ENCODE peak calls at places on chromosome 10, in seven cellular contexts. V is stomach, K is ovary, M is heart left ventricle, T is sigmoid colon, E is A549, W is body of pancreas. S is an unnamed sample.

GRCh38 chr10:43130756-43131155 is 7.5 kb upstream of the CSGALNACT2 start:
- DNase-seq in T (no peak), E (no peak), K (no peak), V (peak; percentile 23), M (no peak), W (no peak), S (no peak)

GRCh38 chr10:86162696-86163400 is 203.7 kb downstream of the GRID1 start:
- DNase-seq in W (no peak), V (no peak), K (no peak), T (peak; percentile 48), E (no peak), M (no peak), S (no peak)

GRCh38 chr10:29950391-29950790 is 109.0 kb downstream of the JCAD start:
- DNase-seq in K (no peak), M (no peak), V (no peak), W (no peak), E (no peak), T (no peak), S (no peak)

GRCh38 chr10:103651783-103652476 is 158.4 kb downstream of the NEURL1 start:
- DNase-seq in M (peak; percentile 85), V (no peak), K (peak; percentile 78), W (no peak), E (no peak), T (no peak), S (no peak)

GRCh38 chr10:56449770-56450169 is 88.7 kb upstream of the ZWINT start:
- DNase-seq in W (no peak), M (no peak), E (no peak), K (no peak), T (no peak), V (no peak), S (no peak)

GRCh38 chr10:68156373-68157185 is 47.3 kb downstream of the MYPN start:
- DNase-seq in K (peak; percentile 51), T (peak; percentile 70), W (peak; percentile 76), V (peak; percentile 73), E (peak; percentile 35), M (peak; percentile 51), S (peak; percentile 17)

GRCh38 chr10:652226-652625 is 37.2 kb downstream of the DIP2C start:
- DNase-seq in E (no peak), T (peak; percentile 63), K (no peak), M (no peak), V (no peak), W (no peak), S (no peak)

GRCh38 chr10:78286186-78286585 is 252.5 kb downstream of the RPS24 start:
- DNase-seq in T (peak; percentile 49), W (no peak), V (no peak), E (no peak), M (no peak), K (no peak), S (no peak)

GRCh38 chr10:101120520-101120883 is 10.6 kb upstream of the TLX1 start:
- DNase-seq in T (no peak), E (no peak), W (no peak), V (no peak), K (no peak), M (no peak), S (no peak)

GRCh38 chr10:70923696-70924095 is 35.3 kb upstream of the PCBD1 start:
- DNase-seq in V (no peak), W (no peak), M (no peak), E (no peak), T (no peak), K (no peak), S (no peak)

GRCh38 chr10:89553064-89553734 is 17.8 kb upstream of the SLC16A12 start:
- DNase-seq in K (no peak), T (no peak), E (peak; percentile 41), W (no peak), M (no peak), V (no peak), S (peak; percentile 49)

GRCh38 chr10:77486511-77486910 is 151.1 kb downstream of the KCNMA1 start:
- DNase-seq in T (no peak), K (no peak), M (no peak), W (no peak), V (no peak), E (no peak), S (no peak)

GRCh38 chr10:100816671-100817070 is 71.3 kb downstream of the PAX2 start:
- DNase-seq in W (no peak), M (no peak), K (no peak), E (no peak), V (no peak), T (no peak), S (no peak)

GRCh38 chr10:20853276-20853675 is 43.8 kb downstream of the NEBL start:
- DNase-seq in E (no peak), W (no peak), K (no peak), T (no peak), V (no peak), M (no peak), S (no peak)
- TF ChIP-seq POLR2A in E (no peak), W (no peak), K (no peak), T (no peak), V (no peak), M (no peak), S (no peak)

DNA sequence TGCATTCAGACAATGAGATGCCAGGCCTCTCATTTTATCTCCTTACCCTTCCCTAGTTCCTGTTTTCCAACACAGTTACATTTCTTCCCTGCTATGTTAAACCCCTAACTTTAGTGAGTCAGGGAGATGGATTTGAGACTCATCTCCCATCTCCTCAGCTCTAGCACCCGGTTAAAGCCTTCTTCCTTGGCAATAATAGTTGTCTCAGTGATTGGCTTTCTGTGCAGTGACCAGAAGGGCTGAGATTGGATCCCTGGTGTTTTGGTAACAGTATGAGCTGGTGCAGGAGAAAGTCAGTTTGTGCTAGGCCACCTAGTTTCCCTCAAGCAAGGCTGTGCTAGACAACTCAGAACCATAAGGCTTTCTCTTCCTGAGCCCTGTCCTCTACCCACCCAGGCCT is 212.5 kb downstream of the SORCS1 start:
- DNase-seq in V (no peak), E (no peak), K (no peak), W (no peak), T (no peak), M (no peak), S (no peak)
- TF ChIP-seq POLR2A in V (no peak), E (no peak), K (no peak), W (no peak), T (no peak), M (no peak), S (no peak)

DNA sequence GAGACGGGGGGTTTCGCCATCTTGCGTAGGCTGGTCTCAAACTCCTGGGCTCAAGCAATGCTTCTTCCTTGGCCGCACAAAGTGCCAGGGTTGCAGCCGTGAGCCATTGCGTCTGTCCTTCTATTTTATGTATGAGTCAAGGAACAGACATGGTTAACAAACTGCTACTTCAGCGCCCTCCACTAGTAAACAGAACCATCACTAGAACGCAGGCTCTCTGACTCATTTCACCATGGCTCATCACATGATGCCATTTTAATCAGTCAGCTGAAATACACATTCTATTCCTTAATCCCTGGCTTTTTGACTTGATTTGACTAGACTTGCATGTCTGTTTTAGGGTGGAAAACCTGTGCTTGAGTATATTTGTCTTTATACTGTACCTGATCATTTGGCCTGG is 41.3 kb downstream of the CELF2 start:
- DNase-seq in M (no peak), T (no peak), E (no peak), V (no peak), W (no peak), K (no peak), S (no peak)
- TF ChIP-seq POLR2A in M (no peak), T (no peak), E (no peak), V (no peak), W (no peak), K (no peak), S (no peak)

GRCh38 chr10:17622061-17622460 is 4.9 kb upstream of the HACD1 start:
- DNase-seq in K (no peak), E (no peak), W (no peak), V (no peak), M (no peak), T (no peak), S (no peak)

GRCh38 chr10:17616403-17617030 is 657 bp downstream of the HACD1 start:
- DNase-seq in V (peak; percentile 83), E (peak; percentile 59), T (peak; percentile 90), M (peak; percentile 92), K (peak; percentile 55), W (peak; percentile 69), S (peak; percentile 53)

DNA sequence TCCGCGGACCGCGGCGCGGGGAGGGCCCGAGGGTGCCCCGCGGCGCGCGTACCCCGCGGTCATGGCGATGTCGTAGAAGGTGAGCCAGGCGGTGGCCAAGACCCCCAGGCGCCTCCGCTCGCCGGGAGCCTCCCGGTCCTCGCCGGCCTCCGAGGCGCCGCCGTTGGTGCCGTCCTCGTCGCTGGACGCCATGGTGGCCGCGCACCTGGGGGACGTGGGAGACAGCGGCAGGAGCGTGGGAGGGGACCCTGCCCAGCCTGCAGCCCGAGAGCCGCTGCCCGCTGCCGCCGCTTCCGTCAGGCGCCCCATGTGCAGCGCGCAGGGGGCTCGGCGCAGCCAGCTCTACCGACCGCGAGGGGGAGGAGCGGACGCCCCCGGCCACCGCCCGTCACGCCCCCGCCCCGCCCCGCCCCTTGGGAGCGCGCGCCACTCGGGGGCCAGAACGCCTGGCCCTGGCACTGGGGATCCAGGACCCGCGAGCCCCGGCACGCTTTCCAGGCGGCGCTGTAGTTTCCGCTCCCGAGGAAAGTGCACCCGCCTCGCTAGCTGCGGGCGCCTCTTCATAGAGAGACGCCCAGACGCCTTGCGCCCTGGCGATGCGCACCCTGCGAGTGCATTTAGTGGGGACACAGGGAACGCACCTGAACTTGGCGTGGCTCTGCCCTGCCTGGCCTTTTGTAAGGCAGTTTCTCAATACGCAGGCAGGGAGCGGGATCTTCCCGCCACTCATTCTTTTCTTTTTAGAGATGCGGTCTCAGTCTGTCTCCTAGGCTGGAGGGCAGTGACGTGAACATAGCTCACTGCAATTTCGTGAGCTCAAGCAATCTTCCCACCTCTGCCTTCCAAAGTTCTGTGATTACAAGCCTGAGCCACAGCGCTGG is at the start of gene HACD1:
- DNase-seq in W (peak; percentile 47), T (peak; percentile 87), K (peak; percentile 67), E (peak; percentile 88), V (peak; percentile 75), M (peak; percentile 82), S (peak; percentile 88)
- TF ChIP-seq POLR2A in W (peak; percentile 58), T (peak; percentile 18), K (no peak), E (peak; percentile 77), V (no peak), M (no peak), S (peak; percentile 83)

S was measured in H54.